ENCODE peak calls at places on chromosomes 13 and 19, in seven cellular contexts. One of them, this sample, is unnamed. For H3K9me3, the result is how much of the 10 kb centered on the place peaks cover.

GRCh38 chr13:98787986-98788385 is 35.5 kb upstream of the SLC15A1 start:
- DNase-seq in IMR-90: no peak
- DNase-seq in stomach: no peak
- DNase-seq in PC-3: no peak
- DNase-seq in CD4-positive, CD25-positive, alpha-beta regulatory T cell: no peak
- DNase-seq in cardiac muscle cell: no peak
- DNase-seq in SK-N-SH: no peak
- DNase-seq in this sample: no peak

GRCh38 chr19:49155830-49156346 is 692 bp upstream of the HRC start:
- DNase-seq in stomach: no peak
- DNase-seq in IMR-90: no peak
- DNase-seq in CD4-positive, CD25-positive, alpha-beta regulatory T cell: no peak
- DNase-seq in cardiac muscle cell: no peak
- DNase-seq in SK-N-SH: no peak
- DNase-seq in PC-3: no peak
- DNase-seq in this sample: no peak

GRCh38 chr19:664913-665443 is 2.0 kb upstream of the RNF126 start:
- DNase-seq in CD4-positive, CD25-positive, alpha-beta regulatory T cell: peak
- DNase-seq in PC-3: peak
- DNase-seq in IMR-90: peak
- DNase-seq in SK-N-SH: peak
- DNase-seq in stomach: peak
- DNase-seq in cardiac muscle cell: peak
- DNase-seq in this sample: peak

GRCh38 chr13:23570099-23570926 is at the start of gene TNFRSF19:
- DNase-seq in cardiac muscle cell: peak
- DNase-seq in PC-3: peak
- DNase-seq in stomach: no peak
- DNase-seq in CD4-positive, CD25-positive, alpha-beta regulatory T cell: no peak
- DNase-seq in IMR-90: peak
- DNase-seq in SK-N-SH: peak
- DNase-seq in this sample: peak

GRCh38 chr13:27170221-27170520 is 1.4 kb downstream of the USP12 start:
- DNase-seq in PC-3: peak
- DNase-seq in cardiac muscle cell: no peak
- DNase-seq in IMR-90: peak
- DNase-seq in stomach: no peak
- DNase-seq in SK-N-SH: no peak
- DNase-seq in CD4-positive, CD25-positive, alpha-beta regulatory T cell: no peak
- DNase-seq in this sample: peak

GRCh38 chr19:49396738-49397505 is 8.9 kb downstream of the KASH5 start:
- DNase-seq in cardiac muscle cell: no peak
- DNase-seq in CD4-positive, CD25-positive, alpha-beta regulatory T cell: no peak
- DNase-seq in IMR-90: no peak
- DNase-seq in stomach: no peak
- DNase-seq in PC-3: no peak
- DNase-seq in SK-N-SH: peak
- DNase-seq in this sample: no peak

GRCh38 chr13:44373601-44374347 is at the start of gene SERP2:
- DNase-seq in PC-3: no peak
- DNase-seq in SK-N-SH: peak
- DNase-seq in CD4-positive, CD25-positive, alpha-beta regulatory T cell: no peak
- DNase-seq in cardiac muscle cell: peak
- DNase-seq in IMR-90: no peak
- DNase-seq in stomach: no peak
- DNase-seq in this sample: no peak

GRCh38 chr19:6023936-6024335 is 46.0 kb upstream of the RANBP3 start:
- DNase-seq in IMR-90: no peak
- DNase-seq in SK-N-SH: no peak
- DNase-seq in stomach: no peak
- DNase-seq in PC-3: no peak
- DNase-seq in CD4-positive, CD25-positive, alpha-beta regulatory T cell: no peak
- DNase-seq in cardiac muscle cell: no peak
- DNase-seq in this sample: no peak

DNA sequence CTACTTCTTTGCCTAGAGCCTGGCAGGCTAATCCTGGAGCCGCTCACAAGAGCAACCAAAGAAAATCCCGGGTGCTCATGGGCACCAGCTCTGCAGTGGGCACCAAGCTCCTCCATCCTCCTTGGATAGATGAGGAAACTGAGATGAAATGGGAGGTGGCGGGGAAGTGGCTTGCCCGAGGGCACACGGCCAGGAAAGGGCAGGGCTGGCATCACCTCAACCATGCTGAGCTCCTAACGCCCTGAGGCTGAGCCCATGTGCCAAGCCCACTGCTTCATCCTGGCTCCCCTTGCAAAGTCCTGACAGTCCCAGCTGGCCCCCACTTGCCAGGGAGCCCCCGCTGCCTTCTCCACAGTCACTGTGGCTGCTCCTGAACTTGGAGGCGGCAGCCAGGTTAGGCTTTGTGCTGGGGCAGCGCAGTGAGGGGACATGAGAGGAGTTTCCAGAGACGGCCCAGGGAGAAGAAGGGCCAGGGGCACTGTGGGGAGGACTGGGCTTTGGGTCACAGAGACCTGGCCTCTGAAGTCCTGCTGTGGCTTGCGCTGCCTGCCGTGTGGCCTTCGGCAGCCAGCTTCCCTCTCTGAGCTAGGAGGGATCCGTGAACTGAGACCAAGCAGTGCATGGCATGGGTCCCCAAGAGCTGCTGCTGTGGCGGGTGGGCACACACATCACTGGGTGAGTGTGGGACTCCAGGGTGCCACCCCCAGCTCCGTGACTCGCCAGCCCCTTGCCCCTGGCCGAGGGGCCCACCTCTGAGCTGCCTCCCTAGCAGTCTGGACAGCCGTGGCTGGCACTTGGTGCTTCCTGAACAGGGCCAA is 17.5 kb downstream of the TMED1 start:
- DNase-seq in cardiac muscle cell: no peak
- DNase-seq in IMR-90: no peak
- DNase-seq in CD4-positive, CD25-positive, alpha-beta regulatory T cell: no peak
- DNase-seq in stomach: no peak
- DNase-seq in SK-N-SH: peak
- DNase-seq in PC-3: no peak
- DNase-seq in this sample: no peak
- H3K4me3 ChIP-seq in cardiac muscle cell: no peak
- H3K4me3 ChIP-seq in IMR-90: no peak
- H3K4me3 ChIP-seq in CD4-positive, CD25-positive, alpha-beta regulatory T cell: no peak
- H3K4me3 ChIP-seq in stomach: no peak
- H3K4me3 ChIP-seq in SK-N-SH: no peak
- H3K4me3 ChIP-seq in PC-3: no peak
- H3K4me3 ChIP-seq in this sample: no peak

GRCh38 chr19:24142771-24143170 is 55.8 kb downstream of the ZNF254 start:
- DNase-seq in IMR-90: no peak
- DNase-seq in stomach: no peak
- DNase-seq in PC-3: no peak
- DNase-seq in CD4-positive, CD25-positive, alpha-beta regulatory T cell: no peak
- DNase-seq in SK-N-SH: no peak
- DNase-seq in cardiac muscle cell: no peak
- DNase-seq in this sample: no peak
- H3K9me3 ChIP-seq in IMR-90: under half
- H3K9me3 ChIP-seq in stomach: under half
- H3K9me3 ChIP-seq in PC-3: under half
- H3K9me3 ChIP-seq in CD4-positive, CD25-positive, alpha-beta regulatory T cell: half or more
- H3K9me3 ChIP-seq in SK-N-SH: under half
- H3K9me3 ChIP-seq in cardiac muscle cell: under half
- H3K9me3 ChIP-seq in this sample: under half

DNA sequence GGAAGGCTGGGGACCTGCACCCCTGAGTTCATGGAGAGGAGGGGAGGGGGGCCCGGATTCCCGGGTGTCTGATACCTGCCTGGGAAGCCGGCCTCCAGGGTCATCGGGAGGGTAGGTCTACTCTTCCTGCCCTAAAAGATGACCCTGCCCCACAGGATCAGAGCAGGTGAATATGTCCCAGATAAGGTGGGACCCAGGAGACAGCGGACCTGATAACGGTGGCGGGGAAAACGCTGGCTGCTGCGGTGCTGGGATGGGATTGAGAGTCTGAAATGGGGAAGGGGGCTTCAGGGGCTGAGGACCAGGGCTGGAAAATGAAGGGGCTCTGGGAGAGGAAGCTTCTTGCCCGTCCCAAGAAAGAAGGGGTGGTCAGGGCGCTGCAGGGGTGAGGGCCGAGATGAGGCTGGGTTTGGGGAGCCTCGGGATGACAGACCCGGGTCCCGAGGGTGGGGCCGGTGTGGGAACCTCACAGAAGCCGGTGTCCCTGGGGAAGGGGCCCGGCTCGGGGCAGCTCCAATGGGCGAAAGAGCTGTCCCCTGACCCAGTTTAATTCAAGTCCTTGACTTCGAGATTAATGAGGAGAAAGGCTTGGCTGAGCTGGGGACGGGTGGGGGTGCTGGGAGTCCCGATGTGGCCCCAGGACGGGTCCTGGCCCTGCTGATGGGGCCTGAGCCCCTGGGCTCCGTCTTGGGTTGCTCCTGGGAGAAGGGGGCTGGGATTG is 797 bp downstream of the TTYH1 start:
- DNase-seq in IMR-90: no peak
- DNase-seq in SK-N-SH: no peak
- DNase-seq in cardiac muscle cell: no peak
- DNase-seq in stomach: no peak
- DNase-seq in CD4-positive, CD25-positive, alpha-beta regulatory T cell: no peak
- DNase-seq in PC-3: no peak
- DNase-seq in this sample: no peak
- H3K4me3 ChIP-seq in IMR-90: no peak
- H3K4me3 ChIP-seq in SK-N-SH: no peak
- H3K4me3 ChIP-seq in cardiac muscle cell: peak
- H3K4me3 ChIP-seq in stomach: no peak
- H3K4me3 ChIP-seq in CD4-positive, CD25-positive, alpha-beta regulatory T cell: no peak
- H3K4me3 ChIP-seq in PC-3: no peak
- H3K4me3 ChIP-seq in this sample: no peak

DNA sequence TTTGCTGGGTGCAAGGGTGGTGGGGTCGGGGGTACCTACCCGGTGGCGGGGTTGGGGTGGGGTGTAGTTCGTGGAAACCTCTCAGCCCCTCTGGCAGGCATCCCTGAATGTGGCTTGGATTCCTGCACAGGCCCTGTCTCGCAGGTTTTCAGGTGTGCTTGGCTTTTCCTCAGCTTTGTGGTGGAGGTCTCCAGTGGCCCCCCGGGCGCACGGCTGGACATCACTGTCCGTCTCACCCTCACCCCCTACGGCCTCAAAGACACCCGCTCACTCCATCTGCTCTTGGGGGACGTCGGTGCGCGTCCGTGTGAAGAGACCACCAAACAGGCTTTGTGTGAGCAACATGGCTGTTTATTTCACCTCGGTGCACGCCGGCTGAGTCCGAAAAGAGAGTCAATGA is 44.3 kb downstream of the ZNF146 start:
- DNase-seq in IMR-90: no peak
- DNase-seq in stomach: no peak
- DNase-seq in CD4-positive, CD25-positive, alpha-beta regulatory T cell: no peak
- DNase-seq in PC-3: no peak
- DNase-seq in cardiac muscle cell: no peak
- DNase-seq in SK-N-SH: no peak
- DNase-seq in this sample: no peak
- H3K9me3 ChIP-seq in IMR-90: under half
- H3K9me3 ChIP-seq in stomach: under half
- H3K9me3 ChIP-seq in CD4-positive, CD25-positive, alpha-beta regulatory T cell: under half
- H3K9me3 ChIP-seq in PC-3: under half
- H3K9me3 ChIP-seq in cardiac muscle cell: under half
- H3K9me3 ChIP-seq in SK-N-SH: under half
- H3K9me3 ChIP-seq in this sample: under half

GRCh38 chr13:43036386-43037220 is 13.2 kb downstream of the DNAJC15 start:
- DNase-seq in IMR-90: no peak
- DNase-seq in PC-3: no peak
- DNase-seq in cardiac muscle cell: peak
- DNase-seq in SK-N-SH: no peak
- DNase-seq in CD4-positive, CD25-positive, alpha-beta regulatory T cell: no peak
- DNase-seq in stomach: no peak
- DNase-seq in this sample: no peak
- H3K4me3 ChIP-seq in IMR-90: no peak
- H3K4me3 ChIP-seq in PC-3: no peak
- H3K4me3 ChIP-seq in cardiac muscle cell: no peak
- H3K4me3 ChIP-seq in SK-N-SH: no peak
- H3K4me3 ChIP-seq in CD4-positive, CD25-positive, alpha-beta regulatory T cell: no peak
- H3K4me3 ChIP-seq in stomach: no peak
- H3K4me3 ChIP-seq in this sample: no peak

DNA sequence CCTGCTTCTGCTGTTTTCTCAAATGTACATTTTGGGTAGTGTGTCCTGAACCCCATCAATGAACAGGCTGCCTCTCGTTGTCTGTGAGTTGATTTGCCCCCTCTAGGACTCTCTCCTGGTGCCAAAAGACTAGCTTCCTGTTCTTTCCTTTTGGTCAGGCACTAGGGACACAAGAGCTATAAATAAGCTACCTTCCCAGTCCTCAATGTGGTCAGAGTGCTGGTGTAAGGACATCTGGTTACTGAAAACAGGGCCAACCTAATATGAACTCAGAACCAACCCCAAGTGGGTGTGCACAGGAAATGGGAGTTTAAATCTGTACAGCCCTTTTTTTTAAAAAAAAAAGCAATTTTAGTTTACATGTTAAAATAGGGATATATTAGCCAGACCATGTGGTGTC is 129.2 kb downstream of the ZIC5 start:
- DNase-seq in stomach: no peak
- DNase-seq in cardiac muscle cell: no peak
- DNase-seq in IMR-90: no peak
- DNase-seq in PC-3: no peak
- DNase-seq in CD4-positive, CD25-positive, alpha-beta regulatory T cell: no peak
- DNase-seq in SK-N-SH: no peak
- DNase-seq in this sample: no peak
- H3K9me3 ChIP-seq in stomach: under half
- H3K9me3 ChIP-seq in cardiac muscle cell: under half
- H3K9me3 ChIP-seq in IMR-90: under half
- H3K9me3 ChIP-seq in PC-3: under half
- H3K9me3 ChIP-seq in CD4-positive, CD25-positive, alpha-beta regulatory T cell: under half
- H3K9me3 ChIP-seq in SK-N-SH: under half
- H3K9me3 ChIP-seq in this sample: under half

GRCh38 chr19:2579678-2580280 is 103.9 kb downstream of the GADD45B start:
- DNase-seq in IMR-90: no peak
- DNase-seq in PC-3: no peak
- DNase-seq in CD4-positive, CD25-positive, alpha-beta regulatory T cell: no peak
- DNase-seq in stomach: no peak
- DNase-seq in SK-N-SH: no peak
- DNase-seq in cardiac muscle cell: no peak
- DNase-seq in this sample: no peak

GRCh38 chr19:2575734-2576481 is 100.0 kb downstream of the GADD45B start:
- DNase-seq in CD4-positive, CD25-positive, alpha-beta regulatory T cell: no peak
- DNase-seq in stomach: peak
- DNase-seq in SK-N-SH: peak
- DNase-seq in IMR-90: peak
- DNase-seq in cardiac muscle cell: peak
- DNase-seq in PC-3: no peak
- DNase-seq in this sample: no peak

GRCh38 chr19:2577722-2578335 is 101.9 kb downstream of the GADD45B start:
- DNase-seq in cardiac muscle cell: no peak
- DNase-seq in SK-N-SH: no peak
- DNase-seq in PC-3: no peak
- DNase-seq in stomach: no peak
- DNase-seq in CD4-positive, CD25-positive, alpha-beta regulatory T cell: no peak
- DNase-seq in IMR-90: no peak
- DNase-seq in this sample: no peak

GRCh38 chr19:2578911-2579677 is 103.2 kb downstream of the GADD45B start:
- DNase-seq in SK-N-SH: peak
- DNase-seq in cardiac muscle cell: peak
- DNase-seq in CD4-positive, CD25-positive, alpha-beta regulatory T cell: peak
- DNase-seq in IMR-90: peak
- DNase-seq in PC-3: peak
- DNase-seq in stomach: peak
- DNase-seq in this sample: peak

GRCh38 chr19:2578391-2578826 is 102.5 kb downstream of the GADD45B start:
- DNase-seq in CD4-positive, CD25-positive, alpha-beta regulatory T cell: no peak
- DNase-seq in SK-N-SH: no peak
- DNase-seq in cardiac muscle cell: peak
- DNase-seq in stomach: peak
- DNase-seq in IMR-90: peak
- DNase-seq in PC-3: peak
- DNase-seq in this sample: peak
- H3K4me3 ChIP-seq in CD4-positive, CD25-positive, alpha-beta regulatory T cell: no peak
- H3K4me3 ChIP-seq in SK-N-SH: peak
- H3K4me3 ChIP-seq in cardiac muscle cell: peak
- H3K4me3 ChIP-seq in stomach: peak
- H3K4me3 ChIP-seq in IMR-90: peak
- H3K4me3 ChIP-seq in PC-3: peak
- H3K4me3 ChIP-seq in this sample: peak

This sample was measured in mammary epithelial cell.